ENCODE peak calls at places on chromosomes 6 and 20, in ten cellular contexts. Y is H7, U is transverse colon, R is heart left ventricle, N is DND-41, P is hepatocyte, M is lung, A is PC-3, D is pancreas, B is endodermal cell. Z is an unnamed sample.

GRCh38 chr6:98827295-98828159 is 6.8 kb upstream of the POU3F2 start:
- DNase-seq in Y (peak), U (no peak), R (no peak), N (no peak), P (no peak), M (no peak), A (no peak), D (no peak), B (peak), Z (no peak)

GRCh38 chr6:100730581-100730980 is 150.5 kb downstream of the ASCC3 start:
- DNase-seq in Y (no peak), U (no peak), R (no peak), N (no peak), P (no peak), M (no peak), A (no peak), D (no peak), B (no peak), Z (no peak)

GRCh38 chr6:29552512-29553051 is 7.0 kb downstream of the UBD start:
- DNase-seq in Y (peak), U (no peak), R (no peak), N (no peak), P (peak), M (no peak), A (peak), D (no peak), B (no peak), Z (peak)

GRCh38 chr6:140993515-140993914 is 1139.2 kb upstream of the GJE1 start:
- DNase-seq in Y (no peak), U (no peak), R (no peak), N (no peak), P (no peak), M (no peak), A (no peak), D (no peak), B (no peak), Z (no peak)

GRCh38 chr6:81480139-81480538 is 272.3 kb downstream of the TENT5A start:
- DNase-seq in Y (no peak), U (no peak), R (no peak), N (no peak), P (peak), M (no peak), A (peak), D (no peak), B (no peak), Z (no peak)

GRCh38 chr6:149313070-149313469 is 4.4 kb upstream of the TAB2 start:
- DNase-seq in Y (no peak), U (no peak), R (no peak), N (no peak), P (no peak), M (no peak), A (no peak), D (no peak), B (no peak), Z (no peak)

GRCh38 chr20:11178946-11179654 is 505.3 kb upstream of the JAG1 start:
- DNase-seq in Y (no peak), U (no peak), R (no peak), N (no peak), P (no peak), M (no peak), A (peak), D (no peak), B (no peak), Z (no peak)

GRCh38 chr6:40138273-40138720 is 204.0 kb upstream of the MOCS1 start:
- DNase-seq in Y (no peak), U (peak), R (no peak), N (no peak), P (peak), M (no peak), A (no peak), D (peak), B (no peak), Z (peak)

GRCh38 chr20:10376271-10377075 is 57.5 kb downstream of the MKKS start:
- DNase-seq in Y (no peak), U (no peak), R (no peak), N (no peak), P (no peak), M (no peak), A (peak), D (no peak), B (no peak), Z (no peak)

GRCh38 chr20:59017493-59018231 is 1.6 kb upstream of the TUBB1 start:
- DNase-seq in Y (no peak), U (no peak), R (no peak), N (no peak), P (no peak), M (peak), A (no peak), D (no peak), B (peak), Z (peak)

GRCh38 chr20:44166477-44166876 is 20.5 kb downstream of the JPH2 start:
- DNase-seq in Y (no peak), U (no peak), R (peak), N (no peak), P (no peak), M (no peak), A (peak), D (no peak), B (no peak), Z (no peak)

GRCh38 chr20:44160133-44160532 is 26.9 kb downstream of the JPH2 start:
- DNase-seq in Y (no peak), U (no peak), R (no peak), N (no peak), P (no peak), M (no peak), A (no peak), D (no peak), B (no peak), Z (no peak)

GRCh38 chr20:44170796-44171410 is 16.1 kb downstream of the JPH2 start:
- DNase-seq in Y (no peak), U (no peak), R (no peak), N (no peak), P (no peak), M (no peak), A (no peak), D (no peak), B (no peak), Z (no peak)

GRCh38 chr20:44167736-44168135 is 19.3 kb downstream of the JPH2 start:
- DNase-seq in Y (no peak), U (no peak), R (no peak), N (no peak), P (no peak), M (no peak), A (no peak), D (no peak), B (no peak), Z (no peak)

GRCh38 chr20:44166008-44166407 is 21.0 kb downstream of the JPH2 start:
- DNase-seq in Y (no peak), U (no peak), R (no peak), N (no peak), P (no peak), M (no peak), A (peak), D (no peak), B (no peak), Z (no peak)
- H3K4me3 ChIP-seq in Y (no peak), U (no peak), R (no peak), N (no peak), P (no peak), M (no peak), A (peak), D (no peak), B (no peak), Z (no peak)

GRCh38 chr6:83474309-83474708 is 38.0 kb upstream of the PRSS35 start:
- DNase-seq in Y (no peak), U (peak), R (peak), N (no peak), P (no peak), M (no peak), A (no peak), D (no peak), B (peak), Z (no peak)
- H3K4me3 ChIP-seq in Y (no peak), U (no peak), R (no peak), N (no peak), P (no peak), M (no peak), A (no peak), D (no peak), B (no peak), Z (no peak)

GRCh38 chr6:106519460-106520394 is 109.6 kb downstream of the RTN4IP1 start:
- DNase-seq in Y (no peak), U (peak), R (no peak), N (peak), P (peak), M (no peak), A (peak), D (no peak), B (no peak), Z (peak)
- H3K4me3 ChIP-seq in Y (no peak), U (no peak), R (no peak), N (peak), P (no peak), M (no peak), A (peak), D (no peak), B (no peak), Z (no peak)

GRCh38 chr6:108166664-108167448 is 1.0 kb downstream of the NR2E1 start:
- DNase-seq in Y (peak), U (no peak), R (no peak), N (no peak), P (no peak), M (no peak), A (no peak), D (no peak), B (peak), Z (no peak)

GRCh38 chr6:108168980-108169800 is 3.4 kb downstream of the NR2E1 start:
- DNase-seq in Y (peak), U (no peak), R (no peak), N (no peak), P (no peak), M (no peak), A (no peak), D (no peak), B (peak), Z (no peak)

GRCh38 chr6:108168501-108168979 is 2.7 kb downstream of the NR2E1 start:
- DNase-seq in Y (peak), U (peak), R (no peak), N (no peak), P (peak), M (no peak), A (no peak), D (no peak), B (peak), Z (peak)

GRCh38 chr6:108167449-108167903 is 1.7 kb downstream of the NR2E1 start:
- DNase-seq in Y (peak), U (no peak), R (no peak), N (no peak), P (no peak), M (no peak), A (no peak), D (no peak), B (peak), Z (no peak)

DNA sequence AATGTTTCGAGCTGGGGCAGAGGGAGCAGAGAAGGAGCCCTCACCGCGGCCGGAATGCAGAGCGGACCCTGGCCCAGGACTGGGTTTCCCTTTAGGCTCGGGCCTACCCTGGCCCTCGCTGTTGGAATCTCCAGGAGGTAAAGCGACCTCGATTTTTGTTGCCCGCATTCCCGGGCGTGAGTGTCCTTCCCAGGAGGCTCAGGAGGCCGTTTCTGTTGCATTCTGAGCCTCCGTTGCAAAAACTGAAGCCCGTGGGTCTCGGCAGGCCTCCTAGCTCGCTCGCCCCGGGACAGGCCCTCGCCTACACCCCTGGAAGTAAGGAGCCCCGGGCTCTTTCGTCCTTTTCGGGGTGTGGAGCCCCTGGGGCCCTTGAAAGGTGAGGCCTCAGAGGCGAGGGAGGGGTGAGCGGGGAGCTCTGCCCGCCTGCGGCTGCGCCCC is 2.2 kb downstream of the NR2E1 start:
- DNase-seq in Y (peak), U (no peak), R (no peak), N (no peak), P (no peak), M (no peak), A (no peak), D (no peak), B (peak), Z (no peak)
- H3K4me3 ChIP-seq in Y (no peak), U (no peak), R (peak), N (no peak), P (no peak), M (no peak), A (no peak), D (peak), B (peak), Z (no peak)

Z was measured in mucosa of descending colon.